ENCODE peak calls at places on chromosomes 1 and 21, in six cellular contexts. I is testis, K is Karpas-422, U is upper lobe of right lung, L is fibroblast of lung, G is prostate gland. X is an unnamed sample. For H3K36me3 and H3K4me1, the result is how much of the 10 kb centered on the place peaks cover.

GRCh38 chr1:23590058-23590783 is 30.9 kb upstream of the ID3 start:
- DNase-seq in I (no peak), K (peak), U (no peak), L (no peak), G (no peak), X (no peak)

GRCh38 chr1:37537378-37537777 is 16.7 kb downstream of the SNIP1 start:
- DNase-seq in I (no peak), K (no peak), U (no peak), L (peak), G (peak), X (no peak)

GRCh38 chr1:36951761-36952160 is 82.6 kb downstream of the GRIK3 start:
- DNase-seq in I (no peak), K (no peak), U (no peak), L (no peak), G (no peak), X (no peak)

GRCh38 chr21:33478858-33479678 is 706 bp downstream of the TMEM50B start:
- DNase-seq in I (peak), K (peak), U (peak), L (peak), G (peak), X (peak)

GRCh38 chr21:16195476-16195875 is 465.7 kb downstream of the USP25 start:
- DNase-seq in I (no peak), K (no peak), U (no peak), L (peak), G (no peak), X (no peak)

GRCh38 chr1:230069813-230070212 is 2.8 kb downstream of the GALNT2 start:
- DNase-seq in I (no peak), K (no peak), U (peak), L (no peak), G (peak), X (no peak)

GRCh38 chr1:162230096-162230495 is 146.6 kb downstream of the SPATA46 start:
- DNase-seq in I (no peak), K (no peak), U (no peak), L (peak), G (peak), X (no peak)

GRCh38 chr1:209355415-209355814 is 228.1 kb upstream of the CAMK1G start:
- DNase-seq in I (no peak), K (no peak), U (no peak), L (no peak), G (no peak), X (no peak)

GRCh38 chr1:117673405-117673804 is 67.6 kb downstream of the TENT5C start:
- DNase-seq in I (no peak), K (no peak), U (no peak), L (peak), G (no peak), X (no peak)

GRCh38 chr1:46130144-46130543 is 2.3 kb downstream of the PIK3R3 start:
- DNase-seq in I (no peak), K (no peak), U (no peak), L (no peak), G (no peak), X (no peak)

GRCh38 chr1:56797079-56797685 is 22.0 kb downstream of the FYB2 start:
- DNase-seq in I (peak), K (no peak), U (no peak), L (no peak), G (peak), X (no peak)

GRCh38 chr1:21752186-21752585 is 30.8 kb downstream of the USP48 start:
- DNase-seq in I (no peak), K (no peak), U (no peak), L (peak), G (no peak), X (no peak)

GRCh38 chr1:233393084-233393840 is 65.7 kb downstream of the MAP3K21 start:
- DNase-seq in I (no peak), K (no peak), U (no peak), L (no peak), G (no peak), X (no peak)

GRCh38 chr1:66788231-66788939 is 12.7 kb downstream of the INSL5 start:
- DNase-seq in I (no peak), K (no peak), U (no peak), L (no peak), G (no peak), X (no peak)

GRCh38 chr1:69320679-69321310 is 246.9 kb upstream of the LRRC7 start:
- DNase-seq in I (no peak), K (peak), U (no peak), L (no peak), G (no peak), X (no peak)

GRCh38 chr1:36161656-36162531 is 5.9 kb downstream of the MAP7D1 start:
- DNase-seq in I (no peak), K (peak), U (peak), L (peak), G (peak), X (peak)

GRCh38 chr1:24966724-24967346 is 36.8 kb upstream of the RUNX3 start:
- DNase-seq in I (no peak), K (no peak), U (no peak), L (peak), G (no peak), X (peak)

GRCh38 chr1:156706647-156707008 is 1.2 kb upstream of the CRABP2 start:
- DNase-seq in I (peak), K (peak), U (no peak), L (peak), G (no peak), X (peak)

GRCh38 chr1:185450123-185450788 is 133.2 kb upstream of the IVNS1ABP start:
- DNase-seq in I (no peak), K (no peak), U (no peak), L (no peak), G (no peak), X (no peak)

GRCh38 chr1:53294557-53294956 is 33.3 kb downstream of the LRP8 start:
- DNase-seq in I (no peak), K (no peak), U (no peak), L (peak), G (no peak), X (peak)

GRCh38 chr1:43443197-43443946 is 10.4 kb downstream of the HYI start:
- DNase-seq in I (no peak), K (no peak), U (no peak), L (no peak), G (no peak), X (no peak)

GRCh38 chr21:45040739-45041138 is 33.6 kb upstream of the ADARB1 start:
- DNase-seq in I (no peak), K (no peak), U (no peak), L (no peak), G (no peak), X (no peak)

GRCh38 chr1:56331892-56332567 is 247.3 kb downstream of the PLPP3 start:
- DNase-seq in I (no peak), K (no peak), U (no peak), L (peak), G (no peak), X (no peak)

GRCh38 chr1:94239796-94240195 is 2.4 kb upstream of the ARHGAP29 start:
- DNase-seq in I (no peak), K (no peak), U (no peak), L (no peak), G (no peak), X (no peak)

GRCh38 chr1:182109780-182110179 is 48.3 kb upstream of the ZNF648 start:
- DNase-seq in I (no peak), K (no peak), U (no peak), L (no peak), G (no peak), X (no peak)

GRCh38 chr1:150076985-150077384 is 9.4 kb downstream of the VPS45 start:
- DNase-seq in I (no peak), K (no peak), U (no peak), L (no peak), G (no peak), X (no peak)

GRCh38 chr1:150080784-150081183 is 13.2 kb downstream of the VPS45 start:
- DNase-seq in I (no peak), K (peak), U (no peak), L (no peak), G (no peak), X (no peak)

GRCh38 chr1:150073516-150073915 is 5.9 kb downstream of the VPS45 start:
- DNase-seq in I (no peak), K (no peak), U (no peak), L (no peak), G (no peak), X (no peak)

GRCh38 chr1:150072959-150073358 is 5.4 kb downstream of the VPS45 start:
- DNase-seq in I (no peak), K (peak), U (no peak), L (no peak), G (no peak), X (no peak)

DNA sequence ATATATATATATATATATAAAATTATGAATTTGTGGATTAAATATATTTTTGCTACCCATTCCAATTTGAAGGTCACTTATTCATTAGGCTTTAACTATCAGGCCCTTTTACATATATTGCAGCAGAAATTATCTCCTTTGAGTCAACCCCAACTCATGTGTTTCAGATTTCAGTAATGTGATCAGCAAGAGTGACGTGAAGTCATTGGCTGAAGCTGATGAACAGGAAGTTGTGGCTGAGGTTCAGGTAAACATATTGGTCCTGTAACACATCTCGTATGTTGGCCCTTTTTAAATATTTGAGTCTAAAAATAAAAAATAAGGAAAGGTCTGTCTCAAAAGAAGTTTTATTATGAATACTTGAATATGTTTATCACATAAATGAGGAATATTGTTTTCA is 8.5 kb downstream of the VPS45 start:
- DNase-seq in I (no peak), K (no peak), U (no peak), L (no peak), G (no peak), X (no peak)
- H3K36me3 ChIP-seq in I (under half), K (under half), U (half or more), L (under half), G (under half), X (under half)

GRCh38 chr1:48873944-48874343 is 97.3 kb upstream of the BEND5 start:
- DNase-seq in I (no peak), K (no peak), U (no peak), L (no peak), G (no peak), X (no peak)
- H3K4me1 ChIP-seq in I (under half), K (under half), U (under half), L (under half), G (under half), X (under half)

GRCh38 chr1:223345720-223346119 is 18.3 kb downstream of the SUSD4 start:
- DNase-seq in I (no peak), K (peak), U (no peak), L (no peak), G (no peak), X (no peak)

GRCh38 chr1:223347583-223347982 is 16.4 kb downstream of the SUSD4 start:
- DNase-seq in I (no peak), K (no peak), U (no peak), L (no peak), G (no peak), X (no peak)

GRCh38 chr1:223343692-223344091 is 20.3 kb downstream of the SUSD4 start:
- DNase-seq in I (peak), K (no peak), U (no peak), L (no peak), G (no peak), X (no peak)

GRCh38 chr1:223346311-223346710 is 17.7 kb downstream of the SUSD4 start:
- DNase-seq in I (no peak), K (no peak), U (no peak), L (no peak), G (no peak), X (no peak)

GRCh38 chr1:223344491-223344890 is 19.5 kb downstream of the SUSD4 start:
- DNase-seq in I (peak), K (no peak), U (no peak), L (no peak), G (no peak), X (no peak)
- H3K4me3 ChIP-seq in I (no peak), K (no peak), U (no peak), L (no peak), G (no peak), X (no peak)

GRCh38 chr1:107352850-107353249 is 212.0 kb downstream of the NTNG1 start:
- DNase-seq in I (no peak), K (no peak), U (no peak), L (no peak), G (no peak), X (no peak)
- H3K36me3 ChIP-seq in I (under half), K (under half), U (under half), L (under half), G (under half), X (under half)

DNA sequence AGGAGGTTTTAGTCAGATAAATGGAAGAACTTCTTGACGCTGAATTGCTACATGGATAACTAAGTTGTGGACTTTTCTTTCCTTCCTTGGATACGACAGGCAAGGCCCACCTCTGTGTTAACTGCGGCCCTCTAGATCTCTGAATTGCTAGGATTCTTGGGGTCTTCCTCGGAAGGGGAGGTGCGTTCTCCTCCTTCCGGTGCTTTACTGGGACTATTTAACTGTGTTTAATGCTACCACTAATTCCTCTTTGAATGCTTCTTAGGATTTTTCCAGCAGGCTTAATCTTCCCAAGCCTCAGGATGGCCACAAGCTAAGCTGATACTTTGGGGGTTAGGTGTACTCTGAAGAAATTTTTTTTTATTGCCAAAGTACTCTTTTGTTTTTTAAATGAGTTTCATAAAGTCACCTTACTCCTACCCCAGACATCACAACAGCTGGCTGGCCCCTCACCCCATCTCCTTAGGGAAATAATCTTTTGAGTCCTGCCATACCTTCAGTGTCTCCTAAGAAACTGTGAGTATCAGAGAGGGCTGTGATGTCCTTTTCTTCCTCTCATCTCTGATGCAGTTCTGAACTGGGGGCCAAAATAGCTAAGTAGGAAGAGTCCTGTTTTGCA is 21.4 kb downstream of the KIRREL1 start:
- DNase-seq in I (no peak), K (no peak), U (no peak), L (no peak), G (no peak), X (no peak)
- H3K4me1 ChIP-seq in I (half or more), K (under half), U (half or more), L (half or more), G (under half), X (under half)

DNA sequence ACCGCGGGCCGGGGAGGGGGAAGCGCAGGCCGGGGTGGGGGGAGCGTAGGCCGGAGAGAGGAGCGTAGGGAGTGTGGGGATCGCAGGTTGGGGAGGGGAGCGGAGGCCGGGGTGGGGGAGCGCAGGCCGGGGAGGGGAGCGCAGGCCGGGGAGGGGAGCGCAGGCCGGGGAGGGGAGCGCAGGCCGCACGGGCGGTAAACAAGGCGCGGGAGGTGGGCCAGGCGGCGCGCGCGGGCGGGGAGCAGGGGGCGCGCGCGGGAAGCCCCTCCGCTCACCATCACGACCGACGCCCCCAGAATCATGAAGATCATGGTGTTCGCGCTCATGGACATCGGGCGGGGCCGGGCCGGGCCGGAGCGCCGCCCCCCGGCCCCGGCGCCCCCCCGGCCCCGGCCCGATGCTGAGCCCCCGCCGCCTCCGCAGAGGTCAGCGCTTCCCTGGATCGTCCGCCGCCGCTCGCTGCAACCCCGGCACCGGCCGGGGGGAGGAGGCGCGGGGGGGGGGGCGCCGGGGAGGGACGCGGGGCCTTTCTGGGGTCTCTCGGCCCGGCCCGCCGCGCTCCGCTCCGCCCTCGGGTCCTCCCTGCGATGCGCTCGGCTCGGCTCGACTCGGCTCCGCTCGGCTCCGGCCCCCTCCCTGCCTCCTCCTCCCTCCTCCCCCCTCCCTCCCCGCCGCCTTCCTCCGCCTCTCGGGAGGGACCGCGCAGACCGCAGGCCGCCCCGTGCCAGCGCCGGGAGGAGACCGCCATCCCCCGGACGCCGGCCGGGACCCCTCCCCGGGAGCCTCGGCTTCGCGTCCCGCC is at the start of gene TMEM240:
- DNase-seq in I (peak), K (no peak), U (peak), L (peak), G (peak), X (peak)
- H3K4me3 ChIP-seq in I (peak), K (no peak), U (peak), L (peak), G (peak), X (no peak)

GRCh38 chr1:11817192-11817591 is 11.2 kb downstream of the CLCN6 start:
- DNase-seq in I (no peak), K (no peak), U (peak), L (no peak), G (no peak), X (no peak)
- H3K36me3 ChIP-seq in I (under half), K (under half), U (half or more), L (under half), G (under half), X (under half)